ENCODE peak calls at places on chromosomes 6 and 20, in nine cellular contexts. One of them, this sample, is unnamed.

GRCh38 chr20:18443841-18444240 is 23.0 kb downstream of the DZANK1 start:
- DNase-seq in dorsolateral prefrontal cortex: no peak
- DNase-seq in brain microvascular endothelial cell: no peak
- DNase-seq in epithelial cell of esophagus: peak
- DNase-seq in osteocyte: no peak
- DNase-seq in PC-3: no peak
- DNase-seq in HFF-Myc: peak
- DNase-seq in neural crest cell: no peak
- DNase-seq in left ventricle myocardium inferior: no peak
- DNase-seq in this sample: no peak

GRCh38 chr20:46657137-46657536 is 5.9 kb upstream of the SLC13A3 start:
- DNase-seq in neural crest cell: no peak
- DNase-seq in HFF-Myc: no peak
- DNase-seq in epithelial cell of esophagus: no peak
- DNase-seq in left ventricle myocardium inferior: no peak
- DNase-seq in PC-3: no peak
- DNase-seq in osteocyte: no peak
- DNase-seq in dorsolateral prefrontal cortex: no peak
- DNase-seq in brain microvascular endothelial cell: no peak
- DNase-seq in this sample: no peak

GRCh38 chr20:44756956-44757355 is 11.3 kb downstream of the KCNK15 start:
- DNase-seq in brain microvascular endothelial cell: no peak
- DNase-seq in dorsolateral prefrontal cortex: no peak
- DNase-seq in PC-3: no peak
- DNase-seq in epithelial cell of esophagus: no peak
- DNase-seq in neural crest cell: no peak
- DNase-seq in left ventricle myocardium inferior: no peak
- DNase-seq in osteocyte: no peak
- DNase-seq in HFF-Myc: no peak
- DNase-seq in this sample: no peak

GRCh38 chr6:78605909-78606446 is 261.4 kb upstream of the IRAK1BP1 start:
- DNase-seq in left ventricle myocardium inferior: no peak
- DNase-seq in PC-3: peak
- DNase-seq in osteocyte: no peak
- DNase-seq in dorsolateral prefrontal cortex: no peak
- DNase-seq in neural crest cell: no peak
- DNase-seq in brain microvascular endothelial cell: peak
- DNase-seq in HFF-Myc: no peak
- DNase-seq in epithelial cell of esophagus: peak
- DNase-seq in this sample: no peak

GRCh38 chr20:22274330-22274729 is 310.0 kb downstream of the FOXA2 start:
- DNase-seq in brain microvascular endothelial cell: no peak
- DNase-seq in HFF-Myc: no peak
- DNase-seq in neural crest cell: no peak
- DNase-seq in left ventricle myocardium inferior: no peak
- DNase-seq in PC-3: no peak
- DNase-seq in dorsolateral prefrontal cortex: no peak
- DNase-seq in epithelial cell of esophagus: no peak
- DNase-seq in osteocyte: no peak
- DNase-seq in this sample: no peak

GRCh38 chr6:139686308-139686707 is 311.9 kb upstream of the CITED2 start:
- DNase-seq in osteocyte: no peak
- DNase-seq in HFF-Myc: no peak
- DNase-seq in PC-3: peak
- DNase-seq in dorsolateral prefrontal cortex: no peak
- DNase-seq in left ventricle myocardium inferior: no peak
- DNase-seq in neural crest cell: no peak
- DNase-seq in epithelial cell of esophagus: no peak
- DNase-seq in brain microvascular endothelial cell: peak
- DNase-seq in this sample: no peak

GRCh38 chr20:9407805-9408421 is 106.5 kb upstream of the LAMP5 start:
- DNase-seq in neural crest cell: peak
- DNase-seq in osteocyte: no peak
- DNase-seq in brain microvascular endothelial cell: peak
- DNase-seq in left ventricle myocardium inferior: no peak
- DNase-seq in PC-3: peak
- DNase-seq in HFF-Myc: peak
- DNase-seq in dorsolateral prefrontal cortex: peak
- DNase-seq in epithelial cell of esophagus: peak
- DNase-seq in this sample: peak

GRCh38 chr6:140437619-140438345 is 1063.3 kb upstream of the CITED2 start:
- DNase-seq in left ventricle myocardium inferior: no peak
- DNase-seq in neural crest cell: no peak
- DNase-seq in osteocyte: no peak
- DNase-seq in PC-3: no peak
- DNase-seq in dorsolateral prefrontal cortex: no peak
- DNase-seq in epithelial cell of esophagus: peak
- DNase-seq in brain microvascular endothelial cell: no peak
- DNase-seq in HFF-Myc: no peak
- DNase-seq in this sample: no peak

GRCh38 chr6:42431877-42432276 is 19.8 kb downstream of the TRERF1 start:
- DNase-seq in brain microvascular endothelial cell: no peak
- DNase-seq in dorsolateral prefrontal cortex: no peak
- DNase-seq in left ventricle myocardium inferior: no peak
- DNase-seq in epithelial cell of esophagus: no peak
- DNase-seq in PC-3: no peak
- DNase-seq in osteocyte: no peak
- DNase-seq in HFF-Myc: no peak
- DNase-seq in neural crest cell: no peak
- DNase-seq in this sample: no peak

GRCh38 chr6:42429836-42430235 is 21.9 kb downstream of the TRERF1 start:
- DNase-seq in brain microvascular endothelial cell: no peak
- DNase-seq in osteocyte: no peak
- DNase-seq in epithelial cell of esophagus: no peak
- DNase-seq in dorsolateral prefrontal cortex: no peak
- DNase-seq in PC-3: no peak
- DNase-seq in neural crest cell: no peak
- DNase-seq in HFF-Myc: no peak
- DNase-seq in left ventricle myocardium inferior: no peak
- DNase-seq in this sample: no peak

GRCh38 chr6:42433409-42433808 is 18.3 kb downstream of the TRERF1 start:
- DNase-seq in neural crest cell: no peak
- DNase-seq in PC-3: no peak
- DNase-seq in epithelial cell of esophagus: no peak
- DNase-seq in HFF-Myc: no peak
- DNase-seq in dorsolateral prefrontal cortex: no peak
- DNase-seq in left ventricle myocardium inferior: no peak
- DNase-seq in osteocyte: no peak
- DNase-seq in brain microvascular endothelial cell: no peak
- DNase-seq in this sample: no peak

GRCh38 chr6:42429042-42429574 is 22.6 kb downstream of the TRERF1 start:
- DNase-seq in neural crest cell: no peak
- DNase-seq in HFF-Myc: no peak
- DNase-seq in epithelial cell of esophagus: no peak
- DNase-seq in brain microvascular endothelial cell: no peak
- DNase-seq in PC-3: no peak
- DNase-seq in osteocyte: no peak
- DNase-seq in left ventricle myocardium inferior: no peak
- DNase-seq in dorsolateral prefrontal cortex: no peak
- DNase-seq in this sample: no peak

GRCh38 chr6:42431356-42431755 is 20.4 kb downstream of the TRERF1 start:
- DNase-seq in brain microvascular endothelial cell: no peak
- DNase-seq in PC-3: no peak
- DNase-seq in HFF-Myc: no peak
- DNase-seq in dorsolateral prefrontal cortex: no peak
- DNase-seq in neural crest cell: no peak
- DNase-seq in osteocyte: no peak
- DNase-seq in left ventricle myocardium inferior: no peak
- DNase-seq in epithelial cell of esophagus: no peak
- DNase-seq in this sample: no peak
- TF ChIP-seq CTCF in brain microvascular endothelial cell: no peak
- TF ChIP-seq CTCF in PC-3: no peak
- TF ChIP-seq CTCF in HFF-Myc: no peak
- TF ChIP-seq CTCF in dorsolateral prefrontal cortex: no peak
- TF ChIP-seq CTCF in neural crest cell: no peak
- TF ChIP-seq CTCF in osteocyte: no peak
- TF ChIP-seq CTCF in left ventricle myocardium inferior: no peak
- TF ChIP-seq CTCF in epithelial cell of esophagus: no peak
- TF ChIP-seq CTCF in this sample: no peak

GRCh38 chr6:135210632-135211305 is 29.7 kb downstream of the MYB start:
- DNase-seq in dorsolateral prefrontal cortex: no peak
- DNase-seq in neural crest cell: no peak
- DNase-seq in HFF-Myc: no peak
- DNase-seq in brain microvascular endothelial cell: no peak
- DNase-seq in PC-3: no peak
- DNase-seq in left ventricle myocardium inferior: no peak
- DNase-seq in osteocyte: no peak
- DNase-seq in epithelial cell of esophagus: no peak
- DNase-seq in this sample: no peak

GRCh38 chr6:135212020-135212806 is 31.1 kb downstream of the MYB start:
- DNase-seq in epithelial cell of esophagus: peak
- DNase-seq in osteocyte: no peak
- DNase-seq in PC-3: peak
- DNase-seq in brain microvascular endothelial cell: no peak
- DNase-seq in left ventricle myocardium inferior: no peak
- DNase-seq in dorsolateral prefrontal cortex: no peak
- DNase-seq in HFF-Myc: peak
- DNase-seq in neural crest cell: no peak
- DNase-seq in this sample: no peak

GRCh38 chr6:135211306-135211702 is 30.2 kb downstream of the MYB start:
- DNase-seq in PC-3: no peak
- DNase-seq in left ventricle myocardium inferior: no peak
- DNase-seq in dorsolateral prefrontal cortex: no peak
- DNase-seq in osteocyte: no peak
- DNase-seq in epithelial cell of esophagus: no peak
- DNase-seq in brain microvascular endothelial cell: no peak
- DNase-seq in HFF-Myc: no peak
- DNase-seq in neural crest cell: no peak
- DNase-seq in this sample: no peak

GRCh38 chr6:135213616-135214015 is 32.5 kb downstream of the MYB start:
- DNase-seq in HFF-Myc: no peak
- DNase-seq in brain microvascular endothelial cell: no peak
- DNase-seq in neural crest cell: no peak
- DNase-seq in epithelial cell of esophagus: no peak
- DNase-seq in PC-3: no peak
- DNase-seq in dorsolateral prefrontal cortex: no peak
- DNase-seq in osteocyte: no peak
- DNase-seq in left ventricle myocardium inferior: no peak
- DNase-seq in this sample: no peak

DNA sequence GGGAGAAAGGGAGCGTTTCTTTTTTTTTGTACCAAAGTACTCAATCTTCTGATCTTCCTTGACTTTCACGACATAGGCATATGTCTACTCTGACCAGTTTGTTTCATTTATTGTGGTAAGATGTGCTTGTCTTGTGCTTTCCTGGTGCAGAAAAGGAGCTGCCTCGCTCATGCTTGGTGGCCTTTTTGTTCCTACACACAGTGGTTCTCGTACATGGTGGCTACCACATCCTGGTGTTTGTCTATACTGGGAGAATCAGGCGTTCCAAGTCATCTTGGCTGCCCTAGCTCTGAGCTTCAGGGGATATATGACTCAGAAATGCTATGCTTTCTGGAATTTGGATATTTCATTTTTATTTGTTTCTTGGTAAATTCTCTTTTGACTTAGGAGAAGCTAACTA is 31.8 kb downstream of the MYB start:
- DNase-seq in left ventricle myocardium inferior: no peak
- DNase-seq in brain microvascular endothelial cell: peak
- DNase-seq in osteocyte: no peak
- DNase-seq in neural crest cell: no peak
- DNase-seq in PC-3: peak
- DNase-seq in HFF-Myc: no peak
- DNase-seq in dorsolateral prefrontal cortex: no peak
- DNase-seq in epithelial cell of esophagus: peak
- DNase-seq in this sample: no peak
- TF ChIP-seq CTCF in left ventricle myocardium inferior: no peak
- TF ChIP-seq CTCF in brain microvascular endothelial cell: no peak
- TF ChIP-seq CTCF in osteocyte: no peak
- TF ChIP-seq CTCF in neural crest cell: no peak
- TF ChIP-seq CTCF in PC-3: no peak
- TF ChIP-seq CTCF in HFF-Myc: no peak
- TF ChIP-seq CTCF in dorsolateral prefrontal cortex: no peak
- TF ChIP-seq CTCF in epithelial cell of esophagus: no peak
- TF ChIP-seq CTCF in this sample: no peak

GRCh38 chr20:43190332-43190953 is 737 bp upstream of the PTPRT start:
- DNase-seq in HFF-Myc: no peak
- DNase-seq in osteocyte: no peak
- DNase-seq in dorsolateral prefrontal cortex: no peak
- DNase-seq in neural crest cell: no peak
- DNase-seq in brain microvascular endothelial cell: no peak
- DNase-seq in PC-3: no peak
- DNase-seq in left ventricle myocardium inferior: no peak
- DNase-seq in epithelial cell of esophagus: no peak
- DNase-seq in this sample: no peak

GRCh38 chr20:43191143-43191542 is 1.4 kb upstream of the PTPRT start:
- DNase-seq in HFF-Myc: no peak
- DNase-seq in osteocyte: no peak
- DNase-seq in neural crest cell: no peak
- DNase-seq in left ventricle myocardium inferior: no peak
- DNase-seq in PC-3: no peak
- DNase-seq in epithelial cell of esophagus: no peak
- DNase-seq in dorsolateral prefrontal cortex: no peak
- DNase-seq in brain microvascular endothelial cell: no peak
- DNase-seq in this sample: no peak

GRCh38 chr20:43194187-43194586 is 4.5 kb upstream of the PTPRT start:
- DNase-seq in dorsolateral prefrontal cortex: no peak
- DNase-seq in left ventricle myocardium inferior: no peak
- DNase-seq in HFF-Myc: no peak
- DNase-seq in osteocyte: no peak
- DNase-seq in PC-3: no peak
- DNase-seq in brain microvascular endothelial cell: no peak
- DNase-seq in epithelial cell of esophagus: no peak
- DNase-seq in neural crest cell: no peak
- DNase-seq in this sample: no peak

GRCh38 chr20:43193443-43193842 is 3.7 kb upstream of the PTPRT start:
- DNase-seq in brain microvascular endothelial cell: no peak
- DNase-seq in epithelial cell of esophagus: no peak
- DNase-seq in HFF-Myc: no peak
- DNase-seq in dorsolateral prefrontal cortex: no peak
- DNase-seq in neural crest cell: no peak
- DNase-seq in left ventricle myocardium inferior: no peak
- DNase-seq in osteocyte: no peak
- DNase-seq in PC-3: no peak
- DNase-seq in this sample: no peak

GRCh38 chr20:43191946-43192847 is 2.5 kb upstream of the PTPRT start:
- DNase-seq in neural crest cell: peak
- DNase-seq in osteocyte: no peak
- DNase-seq in epithelial cell of esophagus: peak
- DNase-seq in HFF-Myc: no peak
- DNase-seq in left ventricle myocardium inferior: no peak
- DNase-seq in brain microvascular endothelial cell: no peak
- DNase-seq in PC-3: peak
- DNase-seq in dorsolateral prefrontal cortex: peak
- DNase-seq in this sample: no peak
- TF ChIP-seq CTCF in neural crest cell: peak
- TF ChIP-seq CTCF in osteocyte: peak
- TF ChIP-seq CTCF in epithelial cell of esophagus: peak
- TF ChIP-seq CTCF in HFF-Myc: peak
- TF ChIP-seq CTCF in left ventricle myocardium inferior: peak
- TF ChIP-seq CTCF in brain microvascular endothelial cell: peak
- TF ChIP-seq CTCF in PC-3: peak
- TF ChIP-seq CTCF in dorsolateral prefrontal cortex: peak
- TF ChIP-seq CTCF in this sample: peak

DNA sequence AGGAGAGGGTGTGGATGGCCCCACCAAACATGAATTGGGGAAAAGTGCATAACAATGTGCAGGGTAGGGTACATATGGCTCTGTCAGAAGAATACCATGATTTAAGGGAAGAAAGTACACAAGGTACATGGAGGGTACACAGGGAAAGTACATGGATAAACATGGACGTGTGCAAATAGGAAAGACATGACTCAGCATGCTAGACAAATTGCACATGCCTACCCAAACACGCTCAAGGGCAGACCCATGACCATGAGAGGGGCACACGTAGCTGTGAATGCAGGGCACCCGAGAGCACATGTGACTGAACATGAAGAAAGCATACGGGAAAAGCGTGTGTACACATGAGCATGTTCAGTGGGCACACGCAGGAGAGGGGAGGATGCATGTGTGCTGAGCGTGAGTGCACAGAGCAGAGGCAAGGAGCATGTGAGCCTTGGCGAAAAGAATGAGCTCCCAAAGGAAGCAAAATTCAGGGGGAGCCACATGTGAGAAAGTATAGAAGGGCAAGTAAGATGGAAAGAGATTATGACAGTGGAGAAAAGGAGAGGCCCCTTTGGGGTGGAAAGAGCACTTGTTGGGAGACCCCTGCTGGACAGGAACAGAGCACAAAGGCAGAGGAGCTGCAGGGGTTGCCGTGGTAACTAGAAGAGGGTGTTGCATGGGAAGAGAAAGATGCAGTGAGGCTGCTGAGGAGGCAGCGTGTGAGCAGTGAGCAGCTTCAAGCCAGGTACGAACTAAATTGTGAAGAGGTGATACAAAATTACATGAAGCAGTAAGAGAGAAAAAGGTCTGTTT is 17.8 kb downstream of the OR2H2 start:
- DNase-seq in HFF-Myc: no peak
- DNase-seq in epithelial cell of esophagus: no peak
- DNase-seq in brain microvascular endothelial cell: peak
- DNase-seq in neural crest cell: peak
- DNase-seq in osteocyte: no peak
- DNase-seq in PC-3: peak
- DNase-seq in left ventricle myocardium inferior: no peak
- DNase-seq in dorsolateral prefrontal cortex: no peak
- DNase-seq in this sample: no peak
- TF ChIP-seq CTCF in HFF-Myc: peak
- TF ChIP-seq CTCF in epithelial cell of esophagus: no peak
- TF ChIP-seq CTCF in brain microvascular endothelial cell: peak
- TF ChIP-seq CTCF in neural crest cell: peak
- TF ChIP-seq CTCF in osteocyte: peak
- TF ChIP-seq CTCF in PC-3: peak
- TF ChIP-seq CTCF in left ventricle myocardium inferior: no peak
- TF ChIP-seq CTCF in dorsolateral prefrontal cortex: no peak
- TF ChIP-seq CTCF in this sample: peak

This sample was measured in LNCaP clone FGC.